ENCODE peak calls at places on chromosomes 3 and 15, in five cellular contexts. O, E, L, N and K are unnamed samples.

GRCh38 chr3:120160050-120160449 is 65.8 kb upstream of the GSK3B start:
- DNase-seq in O (peak), L (peak), N (peak), E (no peak), K (no peak)

GRCh38 chr3:184181596-184181995 is 4.4 kb upstream of the ABCF3 start:
- DNase-seq in E (no peak), N (no peak), O (no peak), L (no peak), K (no peak)

GRCh38 chr15:51076142-51076897 is 18.4 kb downstream of the TNFAIP8L3 start:
- DNase-seq in L (no peak), E (no peak), O (no peak), N (no peak), K (no peak)

GRCh38 chr3:42144209-42144608 is 53.1 kb downstream of the TRAK1 start:
- DNase-seq in L (no peak), N (no peak), O (no peak), E (no peak), K (no peak)

GRCh38 chr3:192422998-192423349 is 304.4 kb downstream of the FGF12 start:
- DNase-seq in E (no peak), O (no peak), L (no peak), N (peak), K (peak)

GRCh38 chr15:63037996-63038720 is 4.4 kb upstream of the TPM1 start:
- DNase-seq in E (no peak), O (no peak), N (no peak), L (no peak), K (no peak)

GRCh38 chr3:45688194-45688881 is 858 bp upstream of the SACM1L start:
- DNase-seq in E (peak), N (no peak), O (no peak), L (no peak), K (peak)

GRCh38 chr15:77541421-77542181 is 91.1 kb downstream of the LINGO1 start:
- DNase-seq in L (no peak), N (no peak), E (no peak), O (no peak), K (no peak)

GRCh38 chr3:46833346-46834300 is 29.6 kb downstream of the MYL3 start:
- DNase-seq in N (no peak), O (no peak), E (no peak), L (no peak), K (no peak)

GRCh38 chr3:10017636-10018292 is 8.5 kb upstream of the FANCD2 start:
- DNase-seq in O (peak), L (no peak), E (no peak), N (peak), K (no peak)

GRCh38 chr3:48042071-48042760 is 26.0 kb upstream of the MAP4 start:
- DNase-seq in N (no peak), L (no peak), E (no peak), O (no peak), K (no peak)

GRCh38 chr3:5929027-5929426 is 741.5 kb downstream of the EDEM1 start:
- DNase-seq in O (no peak), N (no peak), E (no peak), L (no peak), K (no peak)

GRCh38 chr3:149252272-149252671 is 30.6 kb upstream of the CP start:
- DNase-seq in E (no peak), L (no peak), O (no peak), N (no peak), K (no peak)

GRCh38 chr3:112583105-112583504 is 21.3 kb downstream of the SLC35A5 start:
- DNase-seq in N (no peak), O (no peak), E (no peak), L (no peak), K (no peak)

GRCh38 chr3:171270541-171270940 is 189.7 kb downstream of the TNIK start:
- DNase-seq in O (no peak), N (no peak), L (no peak), E (no peak), K (no peak)

GRCh38 chr3:13022348-13023250 is 50.6 kb downstream of the IQSEC1 start:
- DNase-seq in O (peak), N (peak), L (peak), E (peak), K (no peak)

GRCh38 chr3:4043867-4044575 is 244.8 kb downstream of the LRRN1 start:
- DNase-seq in E (no peak), O (no peak), L (no peak), N (no peak), K (no peak)

GRCh38 chr15:66720206-66721010 is 18.4 kb downstream of the SMAD6 start:
- DNase-seq in N (peak), E (no peak), O (peak), L (peak), K (no peak)

GRCh38 chr3:139204756-139205155 is 139.1 kb upstream of the MRPS22 start:
- DNase-seq in O (no peak), N (peak), L (peak), E (no peak), K (no peak)

GRCh38 chr3:66195347-66195783 is 25.4 kb upstream of the SLC25A26 start:
- DNase-seq in O (peak), L (peak), E (peak), N (peak), K (no peak)

GRCh38 chr3:147414369-147415135 is 5.4 kb downstream of the ZIC1 start:
- DNase-seq in L (no peak), E (no peak), N (no peak), O (peak), K (no peak)

GRCh38 chr3:147412917-147413711 is 3.9 kb downstream of the ZIC1 start:
- DNase-seq in L (no peak), N (no peak), E (no peak), O (no peak), K (no peak)

GRCh38 chr3:147412491-147412916 is 3.3 kb downstream of the ZIC1 start:
- DNase-seq in L (no peak), O (no peak), E (no peak), N (no peak), K (no peak)

GRCh38 chr3:147415337-147415736 is 6.2 kb downstream of the ZIC1 start:
- DNase-seq in N (no peak), E (no peak), L (no peak), O (peak), K (no peak)

DNA sequence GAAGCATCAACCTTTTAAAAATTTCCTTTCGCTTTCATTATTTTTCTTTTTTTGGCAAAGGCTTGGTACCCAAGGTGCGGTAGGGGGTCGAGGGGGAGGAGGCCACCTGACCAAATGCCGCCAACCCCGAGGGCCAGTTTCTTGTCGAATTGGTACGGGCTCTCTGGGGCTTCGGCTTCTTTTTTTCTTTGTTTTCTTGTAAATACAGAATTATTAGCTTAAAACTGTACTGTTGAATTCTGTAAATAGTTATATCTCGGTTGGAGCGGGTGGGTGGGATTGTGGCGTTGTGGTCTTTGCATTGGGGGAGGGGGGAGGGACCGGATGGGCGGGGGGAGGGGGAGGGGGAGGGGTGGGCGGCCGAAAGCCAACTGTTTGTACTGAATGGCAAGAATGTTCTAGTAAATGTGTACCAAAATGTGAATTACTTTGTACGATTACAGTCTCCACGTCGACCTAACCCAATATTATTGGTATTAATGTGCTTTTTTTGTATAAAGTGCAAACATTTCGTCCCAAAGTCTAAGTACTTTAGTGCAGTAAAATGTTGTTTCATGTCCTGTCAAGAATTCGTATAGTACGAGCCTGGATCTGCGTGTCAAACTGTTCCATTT is 4.7 kb downstream of the ZIC1 start:
- DNase-seq in N (no peak), O (peak), L (no peak), E (no peak), K (no peak)
- H3K4me3 ChIP-seq in N (peak), O (peak), L (peak), E (no peak), K (no peak)

GRCh38 chr3:11846281-11847034 is at the start of gene TAMM41:
- DNase-seq in L (peak), E (peak), O (peak), N (peak), K (peak)

GRCh38 chr3:11847035-11847394 is 330 bp upstream of the TAMM41 start:
- DNase-seq in L (no peak), N (no peak), O (no peak), E (no peak), K (no peak)

GRCh38 chr3:11845661-11846060 is 1.0 kb downstream of the TAMM41 start:
- DNase-seq in N (no peak), L (no peak), O (no peak), E (no peak), K (no peak)

GRCh38 chr3:11847607-11848006 is 922 bp upstream of the TAMM41 start:
- DNase-seq in N (no peak), O (no peak), L (no peak), E (no peak), K (no peak)

GRCh38 chr3:11844891-11845290 is 1.8 kb downstream of the TAMM41 start:
- DNase-seq in O (no peak), L (no peak), N (no peak), E (no peak), K (no peak)
- H3K4me3 ChIP-seq in O (no peak), L (no peak), N (no peak), E (no peak), K (peak)

GRCh38 chr15:96339662-96340347 is 9.3 kb downstream of the NR2F2 start:
- DNase-seq in N (peak), L (no peak), E (no peak), O (peak), K (no peak)
- H3K4me3 ChIP-seq in N (peak), L (peak), E (no peak), O (peak), K (no peak)

GRCh38 chr3:152256829-152257228 is 11.9 kb upstream of the MBNL1 start:
- DNase-seq in N (no peak), O (no peak), E (no peak), L (no peak), K (no peak)

GRCh38 chr3:152255290-152255689 is 13.4 kb upstream of the MBNL1 start:
- DNase-seq in O (no peak), L (no peak), E (no peak), N (no peak), K (no peak)

GRCh38 chr3:152259480-152259879 is 9.2 kb upstream of the MBNL1 start:
- DNase-seq in E (no peak), N (no peak), L (no peak), O (peak), K (no peak)

GRCh38 chr3:152258448-152259302 is 10.1 kb upstream of the MBNL1 start:
- DNase-seq in L (peak), O (peak), N (peak), E (peak), K (no peak)

DNA sequence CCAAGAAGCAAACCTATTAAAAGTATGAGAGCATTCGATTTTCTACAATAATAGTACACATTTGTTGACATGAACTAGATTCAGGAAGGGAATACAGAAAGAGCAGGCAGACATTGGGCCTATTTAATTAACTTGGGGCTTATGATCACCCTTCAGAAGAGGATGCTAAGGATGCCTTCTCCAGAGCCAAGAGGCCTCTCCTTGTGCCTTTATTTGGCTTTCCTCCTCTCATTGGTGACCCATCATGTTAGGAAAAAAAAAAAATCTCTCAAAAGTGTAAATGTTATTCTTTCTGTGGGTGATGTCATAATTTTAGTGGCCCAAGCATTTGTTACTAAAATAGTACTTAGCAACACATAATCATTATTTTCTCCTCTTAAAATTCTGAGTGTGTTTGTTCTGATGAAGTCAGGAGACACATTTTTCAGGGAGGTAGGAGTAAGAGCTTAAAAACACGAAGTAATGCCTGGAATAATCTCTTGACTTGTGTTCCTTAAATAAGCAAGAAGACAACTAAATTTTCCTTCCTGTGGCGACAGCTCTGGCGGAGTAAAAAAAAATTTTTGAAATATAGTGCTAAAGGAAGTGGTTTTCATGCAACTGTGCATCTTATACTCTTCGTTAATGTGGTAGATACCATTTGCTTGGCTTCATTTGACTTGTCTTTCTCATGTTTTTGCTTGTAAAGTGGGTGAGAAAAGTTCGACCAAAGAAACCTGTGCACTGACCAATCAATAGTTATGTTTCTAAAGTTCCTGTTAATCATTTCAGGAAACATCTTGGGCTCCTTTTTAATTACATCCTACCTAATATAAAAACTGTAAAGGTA is 11.3 kb upstream of the MBNL1 start:
- DNase-seq in E (peak), O (peak), N (no peak), L (no peak), K (peak)
- H3K4me3 ChIP-seq in E (peak), O (no peak), N (no peak), L (no peak), K (peak)